ENCODE peak calls at places on chromosomes 4 and X, in nine cellular contexts. X is activated CD8-positive, alpha-beta T cell treated with anti-CD3 and anti-CD28 coated beads for 36 hours; W is body of pancreas; C is left cardiac atrium; M is naive thymus-derived CD8-positive, alpha-beta T cell; U is activated naive CD8-positive, alpha-beta T cell treated with anti-CD3 and anti-CD28 coated beads, Interleukin-2, amount 10 ng/mL, durations not matched to agents 7 days and 5 days; H is pancreas; J is activated CD8-positive, alpha-beta memory T cell treated with anti-CD3 and anti-CD28 coated beads, Interleukin-2, amount 10 ng/mL, durations not matched to agents 7 days and 5 days; Z is left lung. Q is an unnamed sample.

GRCh38 chr4:118816538-118817177 is 19.3 kb downstream of the SEC24D start:
- ATAC-seq in U (no peak), X (peak), M (no peak), C (no peak), Z (no peak), H (no peak), W (no peak), J (no peak), Q (peak)

GRCh38 chr4:138037716-138038115 is 204.4 kb downstream of the SLC7A11 start:
- ATAC-seq in M (no peak), Z (peak), J (no peak), W (no peak), X (no peak), U (no peak), H (no peak), C (peak), Q (no peak)

GRCh38 chrX:70025464-70025863 is 24.3 kb downstream of the AWAT2 start:
- ATAC-seq in X (no peak), J (no peak), Z (no peak), W (no peak), M (no peak), H (no peak), C (no peak), U (no peak), Q (peak)

GRCh38 chr4:22463179-22463578 is 52.7 kb downstream of the ADGRA3 start:
- ATAC-seq in C (no peak), M (no peak), Z (no peak), U (no peak), J (no peak), X (peak), H (no peak), W (no peak), Q (no peak)

GRCh38 chr4:79209822-79210635 is 115.8 kb downstream of the NAA11 start:
- ATAC-seq in J (no peak), C (no peak), U (no peak), X (no peak), W (no peak), H (no peak), Z (no peak), M (no peak), Q (no peak)

GRCh38 chrX:47178337-47178736 is 15.3 kb upstream of the UBA1 start:
- ATAC-seq in J (no peak), M (no peak), C (no peak), X (no peak), Z (no peak), H (no peak), W (no peak), U (no peak), Q (no peak)

GRCh38 chr4:74896595-74896994 is 36.3 kb upstream of the PARM1 start:
- ATAC-seq in M (no peak), C (no peak), H (peak), J (no peak), Z (no peak), X (no peak), U (no peak), W (no peak), Q (no peak)

GRCh38 chrX:20954014-20954413 is 420.2 kb upstream of the CNKSR2 start:
- ATAC-seq in C (no peak), U (no peak), W (no peak), H (no peak), M (no peak), Z (no peak), J (no peak), X (no peak), Q (no peak)

GRCh38 chrX:150540965-150541364 is 27.5 kb upstream of the MTM1 start:
- ATAC-seq in J (no peak), W (no peak), M (no peak), U (no peak), H (no peak), C (no peak), Z (no peak), X (no peak), Q (no peak)